ENCODE peak calls at places on chromosomes 3 and 15, in ten cellular contexts. S, Y, V, K, P, A, Q, E, L and X are unnamed samples.

GRCh38 chr3:143155756-143156155 is 36.2 kb downstream of the CHST2 start:
- DNase-seq in S (no peak), Y (no peak), V (no peak), K (no peak), P (no peak), A (no peak), Q (no peak), E (no peak), L (no peak), X (no peak)

GRCh38 chr3:12817341-12817705 is 20.8 kb downstream of the CAND2 start:
- DNase-seq in S (no peak), Y (peak), V (no peak), K (no peak), P (no peak), A (no peak), Q (no peak), E (no peak), L (no peak), X (no peak)

GRCh38 chr3:45345849-45346535 is 42.4 kb upstream of the LARS2 start:
- DNase-seq in S (peak), Y (no peak), V (no peak), K (peak), P (no peak), A (no peak), Q (no peak), E (no peak), L (no peak), X (no peak)

GRCh38 chr3:52398670-52399081 is 46.2 kb downstream of the SEMA3G start:
- DNase-seq in S (no peak), Y (no peak), V (no peak), K (no peak), P (no peak), A (no peak), Q (peak), E (no peak), L (no peak), X (no peak)

GRCh38 chr3:18670755-18671154 is 245.6 kb upstream of the SATB1 start:
- DNase-seq in S (no peak), Y (no peak), V (no peak), K (no peak), P (no peak), A (no peak), Q (no peak), E (no peak), L (no peak), X (no peak)

GRCh38 chr15:29037997-29038700 is 152.4 kb downstream of the APBA2 start:
- DNase-seq in S (no peak), Y (no peak), V (no peak), K (no peak), P (no peak), A (no peak), Q (no peak), E (no peak), L (no peak), X (no peak)

GRCh38 chr3:71446260-71446659 is 137.3 kb downstream of the FOXP1 start:
- DNase-seq in S (no peak), Y (no peak), V (no peak), K (no peak), P (no peak), A (no peak), Q (no peak), E (no peak), L (no peak), X (no peak)

GRCh38 chr3:185781759-185782158 is 43.1 kb downstream of the IGF2BP2 start:
- DNase-seq in S (no peak), Y (no peak), V (no peak), K (no peak), P (no peak), A (no peak), Q (no peak), E (no peak), L (no peak), X (no peak)

GRCh38 chr3:11558002-11558401 is 85.7 kb downstream of the VGLL4 start:
- DNase-seq in S (no peak), Y (no peak), V (no peak), K (no peak), P (no peak), A (no peak), Q (peak), E (no peak), L (no peak), X (no peak)

GRCh38 chr3:11558918-11559815 is 84.5 kb downstream of the VGLL4 start:
- DNase-seq in S (no peak), Y (no peak), V (no peak), K (no peak), P (no peak), A (peak), Q (peak), E (no peak), L (no peak), X (no peak)

GRCh38 chr3:11556851-11557644 is 86.7 kb downstream of the VGLL4 start:
- DNase-seq in S (no peak), Y (no peak), V (no peak), K (no peak), P (peak), A (no peak), Q (peak), E (no peak), L (no peak), X (no peak)

GRCh38 chr3:11559816-11560633 is 83.7 kb downstream of the VGLL4 start:
- DNase-seq in S (no peak), Y (no peak), V (no peak), K (no peak), P (no peak), A (no peak), Q (peak), E (no peak), L (no peak), X (no peak)

DNA sequence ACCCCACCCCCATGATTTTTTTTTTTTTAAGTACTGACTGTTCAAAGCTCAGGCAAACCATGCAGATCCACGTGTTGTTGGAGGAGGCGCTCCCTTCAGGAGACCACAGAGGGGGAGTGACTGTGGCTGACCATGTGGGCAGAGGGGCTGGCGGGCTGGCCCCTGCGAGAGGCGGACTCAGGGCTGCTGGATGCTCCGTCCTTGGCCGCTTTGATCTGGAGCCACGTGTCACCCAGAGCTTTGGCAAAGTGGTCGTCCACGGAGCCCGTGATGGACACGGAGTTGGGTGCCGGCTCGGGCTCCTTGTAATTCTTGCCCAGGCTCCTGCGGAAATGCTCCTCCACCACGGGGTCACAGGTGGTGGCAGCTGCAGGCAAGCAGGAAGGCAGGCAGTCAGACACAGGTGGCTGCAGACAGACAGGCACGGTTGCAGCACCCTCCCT is 85.2 kb downstream of the VGLL4 start:
- DNase-seq in S (no peak), Y (no peak), V (no peak), K (no peak), P (no peak), A (no peak), Q (peak), E (no peak), L (no peak), X (no peak)
- TF ChIP-seq POLR2AphosphoS5 in S (no peak), Y (no peak), V (no peak), K (no peak), P (no peak), A (no peak), Q (no peak), E (peak), L (no peak), X (no peak)

DNA sequence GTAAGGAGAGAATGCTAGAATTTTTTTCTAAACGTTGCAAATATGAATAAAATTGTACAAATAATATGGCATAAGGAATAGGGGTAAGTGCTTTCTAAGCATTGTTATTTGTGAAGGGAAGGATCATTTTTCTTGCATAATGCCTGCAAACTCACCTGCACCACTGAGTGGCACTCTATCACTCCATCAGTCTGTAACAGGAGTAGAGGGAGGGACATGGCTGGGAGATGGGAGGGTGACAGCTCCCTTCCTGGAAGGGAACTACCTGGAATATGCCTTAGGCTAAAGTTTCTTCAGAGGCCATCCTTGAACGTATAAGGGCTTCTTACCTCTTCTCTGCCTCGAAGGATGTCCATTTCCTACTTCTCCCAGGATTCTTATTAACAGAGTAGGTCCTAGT is 3.0 kb downstream of the NAALADL2 start:
- DNase-seq in S (peak), Y (no peak), V (peak), K (no peak), P (no peak), A (peak), Q (no peak), E (no peak), L (peak), X (peak)
- TF ChIP-seq CTCF in S (no peak), Y (no peak), V (peak), K (no peak), P (no peak), A (peak), Q (no peak), E (no peak), L (peak), X (peak)

GRCh38 chr15:60936186-60936585 is 292.9 kb downstream of the RORA start:
- DNase-seq in S (no peak), Y (no peak), V (no peak), K (no peak), P (no peak), A (no peak), Q (no peak), E (no peak), L (no peak), X (no peak)

GRCh38 chr15:60945196-60945595 is 283.9 kb downstream of the RORA start:
- DNase-seq in S (no peak), Y (peak), V (peak), K (no peak), P (peak), A (no peak), Q (peak), E (no peak), L (no peak), X (peak)

GRCh38 chr15:60937278-60937677 is 291.8 kb downstream of the RORA start:
- DNase-seq in S (no peak), Y (no peak), V (no peak), K (no peak), P (no peak), A (no peak), Q (no peak), E (no peak), L (no peak), X (no peak)

GRCh38 chr15:60941448-60941847 is 287.7 kb downstream of the RORA start:
- DNase-seq in S (no peak), Y (no peak), V (no peak), K (no peak), P (no peak), A (no peak), Q (no peak), E (no peak), L (no peak), X (no peak)
- TF ChIP-seq EP300 in S (no peak), Y (peak), V (no peak), K (no peak), P (no peak), A (no peak), Q (no peak), E (no peak), L (no peak), X (no peak)

DNA sequence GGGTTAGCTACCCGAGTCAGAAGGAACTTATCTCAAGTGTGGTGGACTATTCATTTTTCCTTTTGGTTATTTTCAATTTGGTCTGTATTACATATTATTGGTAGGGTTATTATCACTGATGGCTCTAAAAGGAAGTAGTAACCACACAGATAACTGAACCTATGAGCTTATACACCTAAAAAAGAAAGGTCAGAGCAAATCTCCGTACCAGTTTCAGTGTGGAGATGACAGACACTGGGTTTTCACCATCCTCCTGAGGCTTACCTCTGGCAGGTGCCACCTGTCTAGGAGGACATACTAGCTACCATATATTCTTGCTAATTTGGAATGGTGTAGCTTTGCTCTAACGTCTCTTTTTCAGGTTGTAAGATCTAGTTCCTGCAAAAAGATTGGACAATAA is 10.2 kb downstream of the GAP43 start:
- DNase-seq in S (no peak), Y (no peak), V (no peak), K (no peak), P (no peak), A (no peak), Q (no peak), E (no peak), L (no peak), X (no peak)
- TF ChIP-seq POLR2AphosphoS5 in S (no peak), Y (no peak), V (no peak), K (no peak), P (no peak), A (no peak), Q (no peak), E (no peak), L (no peak), X (no peak)